ENCODE peak calls at places on chromosomes 11 and 22, in seven cellular contexts. E, J, T, Y, W, O and B are unnamed samples.

GRCh38 chr22:41713004-41713403 is 13.7 kb downstream of the MEI1 start:
- DNase-seq in E (no peak), J (no peak), T (no peak), Y (no peak), W (no peak), O (no peak), B (no peak)

GRCh38 chr11:119533931-119534694 is 111.1 kb upstream of the THY1 start:
- DNase-seq in E (peak; percentile 28), J (peak; percentile 70), T (peak; percentile 77), Y (peak; percentile 91), W (peak; percentile 62), O (peak; percentile 13), B (peak; percentile 73)

GRCh38 chr22:19764636-19765476 is 4.3 kb downstream of the TBX1 start:
- DNase-seq in E (no peak), J (no peak), T (no peak), Y (no peak), W (no peak), O (no peak), B (no peak)

GRCh38 chr11:115084191-115084590 is 405.9 kb downstream of the NXPE2 start:
- DNase-seq in E (no peak), J (no peak), T (no peak), Y (no peak), W (no peak), O (no peak), B (no peak)

GRCh38 chr11:27347949-27348879 is 14.8 kb downstream of the CCDC34 start:
- DNase-seq in E (no peak), J (no peak), T (no peak), Y (no peak), W (no peak), O (no peak), B (no peak)

GRCh38 chr11:93585758-93586157 is 42.6 kb upstream of the SMCO4 start:
- DNase-seq in E (peak; percentile 80), J (no peak), T (peak; percentile 16), Y (no peak), W (no peak), O (no peak), B (no peak)

GRCh38 chr22:49052023-49052538 is 775.6 kb downstream of the BRD1 start:
- DNase-seq in E (peak; percentile 6), J (peak; percentile 48), T (no peak), Y (no peak), W (no peak), O (peak; percentile 24), B (peak; percentile 25)

GRCh38 chr22:41523464-41524221 is 20.6 kb downstream of the POLR3H start:
- DNase-seq in E (peak; percentile 55), J (no peak), T (peak; percentile 52), Y (peak; percentile 82), W (no peak), O (no peak), B (no peak)

GRCh38 chr22:38766076-38766777 is 10.4 kb upstream of the SUN2 start:
- DNase-seq in E (peak; percentile 48), J (peak; percentile 76), T (peak; percentile 68), Y (no peak), W (peak; percentile 12), O (no peak), B (peak; percentile 77)

GRCh38 chr22:46000081-46001027 is 23.4 kb upstream of the WNT7B start:
- DNase-seq in E (no peak), J (no peak), T (no peak), Y (peak; percentile 69), W (no peak), O (no peak), B (no peak)

GRCh38 chr22:48576333-48577013 is 1251.2 kb downstream of the BRD1 start:
- DNase-seq in E (peak; percentile 29), J (no peak), T (no peak), Y (no peak), W (no peak), O (no peak), B (no peak)

GRCh38 chr11:124402326-124402922 is 3.6 kb upstream of the OR8B3 start:
- DNase-seq in E (peak; percentile 77), J (peak; percentile 81), T (peak; percentile 53), Y (no peak), W (peak; percentile 62), O (no peak), B (peak; percentile 65)

GRCh38 chr11:68504432-68505066 is 44.0 kb downstream of the PPP6R3 start:
- DNase-seq in E (no peak), J (no peak), T (no peak), Y (no peak), W (no peak), O (no peak), B (no peak)

GRCh38 chr11:9219572-9219971 is 45.6 kb downstream of the DENND5A start:
- DNase-seq in E (peak; percentile 94), J (no peak), T (no peak), Y (no peak), W (peak; percentile 41), O (no peak), B (no peak)

GRCh38 chr11:33197915-33198727 is 36.8 kb upstream of the CSTF3 start:
- DNase-seq in E (no peak), J (no peak), T (no peak), Y (no peak), W (no peak), O (no peak), B (no peak)

GRCh38 chr22:29146101-29146560 is 59.6 kb upstream of the EMID1 start:
- DNase-seq in E (no peak), J (no peak), T (no peak), Y (peak; percentile 67), W (no peak), O (no peak), B (no peak)

GRCh38 chr11:34924714-34925113 is 8.3 kb downstream of the PDHX start:
- DNase-seq in E (no peak), J (no peak), T (no peak), Y (no peak), W (no peak), O (no peak), B (no peak)

GRCh38 chr11:57031541-57031940 is 42.8 kb downstream of the OR5AK2 start:
- DNase-seq in E (no peak), J (no peak), T (no peak), Y (no peak), W (no peak), O (no peak), B (no peak)

GRCh38 chr11:123504401-123504800 is 74.3 kb downstream of the GRAMD1B start:
- DNase-seq in E (no peak), J (no peak), T (no peak), Y (no peak), W (no peak), O (no peak), B (no peak)

GRCh38 chr22:50248192-50249084 is 2.6 kb downstream of the HDAC10 start:
- DNase-seq in E (no peak), J (no peak), T (no peak), Y (no peak), W (no peak), O (no peak), B (no peak)
- H3K4me1 ChIP-seq in E (peaks cover 13% of the 10 kb centered on the region), J (peaks cover 22% of the 10 kb centered on the region), T (peaks cover 40% of the 10 kb centered on the region), Y (peaks cover 79% of the 10 kb centered on the region), W (peaks cover 35% of the 10 kb centered on the region), O (peaks cover 63% of the 10 kb centered on the region), B (peaks cover 32% of the 10 kb centered on the region)

GRCh38 chr11:130477646-130478203 is 29.3 kb downstream of the ADAMTS15 start:
- DNase-seq in E (no peak), J (no peak), T (no peak), Y (no peak), W (peak; percentile 16), O (no peak), B (no peak)

GRCh38 chr11:130476200-130476921 is 27.9 kb downstream of the ADAMTS15 start:
- DNase-seq in E (peak; percentile 50), J (no peak), T (no peak), Y (no peak), W (peak; percentile 4), O (no peak), B (peak; percentile 12)

GRCh38 chr11:130478881-130479280 is 30.4 kb downstream of the ADAMTS15 start:
- DNase-seq in E (peak; percentile 46), J (no peak), T (no peak), Y (no peak), W (peak; percentile 7), O (no peak), B (peak; percentile 15)

GRCh38 chr11:130476922-130477491 is 28.6 kb downstream of the ADAMTS15 start:
- DNase-seq in E (no peak), J (no peak), T (no peak), Y (no peak), W (peak; percentile 5), O (no peak), B (peak; percentile 17)

GRCh38 chr11:130478204-130478701 is 29.8 kb downstream of the ADAMTS15 start:
- DNase-seq in E (peak; percentile 91), J (peak; percentile 67), T (peak; percentile 50), Y (no peak), W (peak; percentile 93), O (no peak), B (peak; percentile 66)
- H3K4me3 ChIP-seq in E (peak overlapping the region; percentile 10), J (no peak overlapping the region), T (no peak overlapping the region), Y (no peak overlapping the region), W (no peak overlapping the region), O (no peak overlapping the region), B (no peak overlapping the region)

GRCh38 chr11:46315783-46316563 is 31.3 kb upstream of the DGKZ start:
- DNase-seq in E (no peak), J (peak; percentile 76), T (peak; percentile 89), Y (no peak), W (no peak), O (no peak), B (peak; percentile 60)

GRCh38 chr11:46321757-46322156 is 25.5 kb upstream of the DGKZ start:
- DNase-seq in E (no peak), J (no peak), T (no peak), Y (no peak), W (no peak), O (no peak), B (no peak)

GRCh38 chr11:46315033-46315738 is 32.1 kb upstream of the DGKZ start:
- DNase-seq in E (peak; percentile 75), J (peak; percentile 80), T (peak; percentile 69), Y (peak; percentile 81), W (peak; percentile 79), O (peak; percentile 56), B (peak; percentile 84)

GRCh38 chr11:46322759-46323158 is 24.5 kb upstream of the DGKZ start:
- DNase-seq in E (no peak), J (no peak), T (peak; percentile 32), Y (no peak), W (no peak), O (no peak), B (peak; percentile 52)

DNA sequence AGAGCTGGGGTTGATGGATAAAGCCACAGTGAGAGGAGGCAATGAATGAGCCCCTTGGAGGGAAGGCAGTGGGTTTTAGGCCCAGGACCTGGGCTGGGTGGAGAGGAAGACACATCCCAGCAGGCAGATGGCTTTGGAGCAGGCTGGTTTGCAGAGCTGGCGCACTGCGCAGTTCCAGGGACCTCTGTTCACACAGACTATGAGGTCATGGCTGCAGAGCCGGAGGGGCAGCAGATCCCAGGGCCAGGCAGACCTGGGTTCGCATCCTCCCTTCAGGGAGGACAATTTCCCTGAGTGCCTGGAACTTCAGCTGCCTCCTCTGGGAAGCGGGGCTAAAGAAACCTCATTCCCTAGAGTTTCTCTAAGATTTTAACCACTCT is 28.2 kb upstream of the DGKZ start:
- DNase-seq in E (no peak), J (no peak), T (no peak), Y (no peak), W (no peak), O (no peak), B (no peak)
- H3K27ac ChIP-seq in E (no peak overlapping the region), J (no peak overlapping the region), T (peak overlapping the region; percentile 41), Y (peak overlapping the region; percentile 74), W (no peak overlapping the region), O (no peak overlapping the region), B (no peak overlapping the region)

DNA sequence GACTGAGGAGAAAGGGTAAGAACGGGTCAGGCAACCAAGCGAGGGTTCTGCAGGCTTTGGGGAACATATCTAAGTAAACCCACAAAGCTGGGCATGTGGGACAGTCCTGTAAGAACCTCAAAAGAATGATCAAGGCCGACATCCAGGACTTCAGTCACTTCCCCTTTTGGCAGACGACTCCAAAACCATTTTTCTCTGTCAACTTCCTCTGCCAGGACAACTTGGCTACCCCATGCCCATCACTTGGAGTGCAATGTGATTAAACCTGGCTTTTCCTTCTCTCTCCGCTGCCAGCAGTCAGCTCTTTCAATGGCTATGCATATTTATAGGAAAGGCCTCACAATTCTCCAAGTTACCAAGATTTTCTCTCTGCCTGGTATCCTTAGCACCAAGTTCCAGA is 78.9 kb downstream of the C11orf58 start:
- DNase-seq in E (no peak), J (no peak), T (no peak), Y (no peak), W (no peak), O (no peak), B (no peak)
- H3K4me1 ChIP-seq in E (no peaks in the 10 kb centered on the region), J (peaks cover 39% of the 10 kb centered on the region), T (peaks cover 5% of the 10 kb centered on the region), Y (peaks cover 20% of the 10 kb centered on the region), W (peaks cover 8% of the 10 kb centered on the region), O (peaks cover 3% of the 10 kb centered on the region), B (no peaks in the 10 kb centered on the region)